ENCODE peak calls at places on chromosomes 6 and 20, in six cellular contexts. One of them, this sample, is unnamed.

GRCh38 chr6:37759221-37760154 is 60.0 kb upstream of the ZFAND3 start:
- DNase-seq in lower leg skin: no peak
- DNase-seq in uterus: no peak
- DNase-seq in PC-9: no peak
- DNase-seq in coronary artery: no peak
- DNase-seq in epithelial cell of esophagus: peak; percentile 33
- DNase-seq in this sample: no peak

GRCh38 chr6:39140556-39141191 is 25.7 kb upstream of the SAYSD1 start:
- DNase-seq in lower leg skin: no peak
- DNase-seq in uterus: peak; percentile 14
- DNase-seq in PC-9: no peak
- DNase-seq in coronary artery: no peak
- DNase-seq in epithelial cell of esophagus: no peak
- DNase-seq in this sample: no peak

GRCh38 chr20:4508773-4509172 is 212.9 kb upstream of the PRND start:
- DNase-seq in lower leg skin: no peak
- DNase-seq in uterus: no peak
- DNase-seq in PC-9: no peak
- DNase-seq in coronary artery: no peak
- DNase-seq in epithelial cell of esophagus: peak; percentile 26
- DNase-seq in this sample: no peak

GRCh38 chr6:133542056-133542821 is 301.1 kb downstream of the EYA4 start:
- DNase-seq in lower leg skin: no peak
- DNase-seq in uterus: no peak
- DNase-seq in PC-9: no peak
- DNase-seq in coronary artery: no peak
- DNase-seq in epithelial cell of esophagus: peak; percentile 29
- DNase-seq in this sample: no peak

GRCh38 chr6:36318690-36319435 is 17.8 kb downstream of the BNIP5 start:
- DNase-seq in lower leg skin: no peak
- DNase-seq in uterus: no peak
- DNase-seq in PC-9: no peak
- DNase-seq in coronary artery: no peak
- DNase-seq in epithelial cell of esophagus: no peak
- DNase-seq in this sample: no peak

GRCh38 chr6:78598966-78599365 is 268.4 kb upstream of the IRAK1BP1 start:
- DNase-seq in lower leg skin: no peak
- DNase-seq in uterus: peak; percentile 43
- DNase-seq in PC-9: peak; percentile 79
- DNase-seq in coronary artery: no peak
- DNase-seq in epithelial cell of esophagus: peak; percentile 99
- DNase-seq in this sample: peak; percentile 92

GRCh38 chr6:17360564-17360963 is 32.8 kb upstream of the CAP2 start:
- DNase-seq in lower leg skin: no peak
- DNase-seq in uterus: no peak
- DNase-seq in PC-9: no peak
- DNase-seq in coronary artery: no peak
- DNase-seq in epithelial cell of esophagus: no peak
- DNase-seq in this sample: no peak

GRCh38 chr20:63652192-63652980 is 838 bp downstream of the STMN3 start:
- DNase-seq in lower leg skin: no peak
- DNase-seq in uterus: no peak
- DNase-seq in PC-9: no peak
- DNase-seq in coronary artery: no peak
- DNase-seq in epithelial cell of esophagus: no peak
- DNase-seq in this sample: no peak

GRCh38 chr6:15274696-15275387 is 29.0 kb downstream of the JARID2 start:
- DNase-seq in lower leg skin: no peak
- DNase-seq in uterus: no peak
- DNase-seq in PC-9: no peak
- DNase-seq in coronary artery: no peak
- DNase-seq in epithelial cell of esophagus: no peak
- DNase-seq in this sample: peak; percentile 49

GRCh38 chr6:54907316-54907715 is 60.7 kb downstream of the FAM83B start:
- DNase-seq in lower leg skin: no peak
- DNase-seq in uterus: no peak
- DNase-seq in PC-9: no peak
- DNase-seq in coronary artery: no peak
- DNase-seq in epithelial cell of esophagus: no peak
- DNase-seq in this sample: no peak

GRCh38 chr6:132919476-132919875 is 105.1 kb downstream of the RPS12 start:
- DNase-seq in lower leg skin: peak; percentile 42
- DNase-seq in uterus: peak; percentile 61
- DNase-seq in PC-9: peak; percentile 71
- DNase-seq in coronary artery: no peak
- DNase-seq in epithelial cell of esophagus: peak; percentile 64
- DNase-seq in this sample: peak; percentile 96

GRCh38 chr6:27667651-27668441 is 194.9 kb upstream of the ZNF184 start:
- DNase-seq in lower leg skin: no peak
- DNase-seq in uterus: no peak
- DNase-seq in PC-9: peak; percentile 25
- DNase-seq in coronary artery: no peak
- DNase-seq in epithelial cell of esophagus: peak; percentile 44
- DNase-seq in this sample: peak; percentile 19

GRCh38 chr6:33623895-33624381 is 2.8 kb downstream of the ITPR3 start:
- DNase-seq in lower leg skin: no peak
- DNase-seq in uterus: no peak
- DNase-seq in PC-9: no peak
- DNase-seq in coronary artery: no peak
- DNase-seq in epithelial cell of esophagus: no peak
- DNase-seq in this sample: no peak

GRCh38 chr6:16154904-16155303 is 26.0 kb downstream of the MYLIP start:
- DNase-seq in lower leg skin: peak; percentile 39
- DNase-seq in uterus: no peak
- DNase-seq in PC-9: no peak
- DNase-seq in coronary artery: no peak
- DNase-seq in epithelial cell of esophagus: peak; percentile 67
- DNase-seq in this sample: peak; percentile 86

GRCh38 chr6:168083142-168083885 is 4.3 kb upstream of the FRMD1 start:
- DNase-seq in lower leg skin: no peak
- DNase-seq in uterus: no peak
- DNase-seq in PC-9: no peak
- DNase-seq in coronary artery: no peak
- DNase-seq in epithelial cell of esophagus: no peak
- DNase-seq in this sample: no peak

GRCh38 chr20:47348539-47349142 is 7.9 kb downstream of the ZMYND8 start:
- DNase-seq in lower leg skin: no peak
- DNase-seq in uterus: no peak
- DNase-seq in PC-9: no peak
- DNase-seq in coronary artery: no peak
- DNase-seq in epithelial cell of esophagus: no peak
- DNase-seq in this sample: no peak

GRCh38 chr6:94045473-94045872 is 626.1 kb upstream of the EPHA7 start:
- DNase-seq in lower leg skin: no peak
- DNase-seq in uterus: no peak
- DNase-seq in PC-9: no peak
- DNase-seq in coronary artery: no peak
- DNase-seq in epithelial cell of esophagus: no peak
- DNase-seq in this sample: no peak

GRCh38 chr6:170038717-170039116 is 252.2 kb downstream of the DLL1 start:
- DNase-seq in lower leg skin: no peak
- DNase-seq in uterus: no peak
- DNase-seq in PC-9: no peak
- DNase-seq in coronary artery: peak; percentile 54
- DNase-seq in epithelial cell of esophagus: no peak
- DNase-seq in this sample: no peak

GRCh38 chr20:3820048-3820900 is at the start of gene AP5S1:
- DNase-seq in lower leg skin: peak; percentile 96
- DNase-seq in uterus: peak; percentile 98
- DNase-seq in PC-9: peak; percentile 95
- DNase-seq in coronary artery: peak; percentile 97
- DNase-seq in epithelial cell of esophagus: peak; percentile 97
- DNase-seq in this sample: peak; percentile 96

GRCh38 chr6:11143394-11144371 is 32.2 kb upstream of the ERVFRD-1 start:
- DNase-seq in lower leg skin: peak; percentile 90
- DNase-seq in uterus: peak; percentile 61
- DNase-seq in PC-9: peak; percentile 73
- DNase-seq in coronary artery: no peak
- DNase-seq in epithelial cell of esophagus: peak; percentile 99
- DNase-seq in this sample: peak; percentile 94

GRCh38 chr6:84052204-84052882 is 18.8 kb downstream of the MRAP2 start:
- DNase-seq in lower leg skin: no peak
- DNase-seq in uterus: no peak
- DNase-seq in PC-9: peak; percentile 5
- DNase-seq in coronary artery: peak; percentile 79
- DNase-seq in epithelial cell of esophagus: peak; percentile 24
- DNase-seq in this sample: peak; percentile 68

GRCh38 chr20:31841928-31842327 is 3.5 kb downstream of the FOXS1 start:
- DNase-seq in lower leg skin: no peak
- DNase-seq in uterus: peak; percentile 43
- DNase-seq in PC-9: peak; percentile 92
- DNase-seq in coronary artery: peak; percentile 88
- DNase-seq in epithelial cell of esophagus: peak; percentile 17
- DNase-seq in this sample: peak; percentile 56

GRCh38 chr20:50433001-50433400 is 77.2 kb upstream of the PTPN1 start:
- DNase-seq in lower leg skin: no peak
- DNase-seq in uterus: no peak
- DNase-seq in PC-9: no peak
- DNase-seq in coronary artery: no peak
- DNase-seq in epithelial cell of esophagus: no peak
- DNase-seq in this sample: no peak

GRCh38 chr6:155126727-155127439 is 131.8 kb downstream of the TIAM2 start:
- DNase-seq in lower leg skin: no peak
- DNase-seq in uterus: no peak
- DNase-seq in PC-9: peak; percentile 78
- DNase-seq in coronary artery: no peak
- DNase-seq in epithelial cell of esophagus: peak; percentile 75
- DNase-seq in this sample: peak; percentile 77

GRCh38 chr6:160421854-160422253 is 73.7 kb downstream of the SLC22A3 start:
- DNase-seq in lower leg skin: no peak
- DNase-seq in uterus: peak; percentile 69
- DNase-seq in PC-9: no peak
- DNase-seq in coronary artery: peak; percentile 83
- DNase-seq in epithelial cell of esophagus: no peak
- DNase-seq in this sample: peak; percentile 52

GRCh38 chr6:124234806-124235205 is 431.1 kb downstream of the NKAIN2 start:
- DNase-seq in lower leg skin: no peak
- DNase-seq in uterus: no peak
- DNase-seq in PC-9: no peak
- DNase-seq in coronary artery: no peak
- DNase-seq in epithelial cell of esophagus: no peak
- DNase-seq in this sample: no peak

GRCh38 chr6:168281826-168282225 is 37.8 kb downstream of the DACT2 start:
- DNase-seq in lower leg skin: no peak
- DNase-seq in uterus: no peak
- DNase-seq in PC-9: no peak
- DNase-seq in coronary artery: no peak
- DNase-seq in epithelial cell of esophagus: no peak
- DNase-seq in this sample: no peak

GRCh38 chr20:1177680-1178079 is 7.1 kb downstream of the TMEM74B start:
- DNase-seq in lower leg skin: no peak
- DNase-seq in uterus: no peak
- DNase-seq in PC-9: peak; percentile 24
- DNase-seq in coronary artery: no peak
- DNase-seq in epithelial cell of esophagus: peak; percentile 25
- DNase-seq in this sample: peak; percentile 12
- TF ChIP-seq CTCF in lower leg skin: no peak
- TF ChIP-seq CTCF in uterus: no peak
- TF ChIP-seq CTCF in PC-9: no peak
- TF ChIP-seq CTCF in coronary artery: no peak
- TF ChIP-seq CTCF in epithelial cell of esophagus: no peak
- TF ChIP-seq CTCF in this sample: no peak

DNA sequence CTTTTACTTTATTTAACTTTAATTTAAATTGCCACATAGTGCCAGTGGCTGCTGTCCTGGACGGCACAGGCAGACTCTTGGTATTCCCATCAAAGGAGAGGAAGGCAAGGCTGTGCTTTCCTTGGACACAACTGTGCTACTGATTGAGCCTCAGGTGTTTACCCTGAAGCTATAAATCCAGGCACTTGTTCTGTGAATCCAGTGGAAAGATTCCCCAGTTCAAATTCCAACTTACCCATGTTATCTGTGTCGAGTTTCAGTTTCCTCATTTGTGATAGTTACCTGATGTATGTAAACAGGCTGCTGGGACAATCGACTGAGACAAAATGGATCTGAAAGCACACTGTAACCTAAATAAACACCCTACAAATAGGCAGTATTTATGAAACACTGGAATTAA is 57.2 kb downstream of the PLAGL1 start:
- DNase-seq in lower leg skin: no peak
- DNase-seq in uterus: no peak
- DNase-seq in PC-9: no peak
- DNase-seq in coronary artery: no peak
- DNase-seq in epithelial cell of esophagus: no peak
- DNase-seq in this sample: no peak
- H3K4me3 ChIP-seq in lower leg skin: no peak overlapping the region
- H3K4me3 ChIP-seq in uterus: no peak overlapping the region
- H3K4me3 ChIP-seq in PC-9: no peak overlapping the region
- H3K4me3 ChIP-seq in coronary artery: no peak overlapping the region
- H3K4me3 ChIP-seq in epithelial cell of esophagus: no peak overlapping the region
- H3K4me3 ChIP-seq in this sample: no peak overlapping the region

GRCh38 chr20:24148372-24148771 is 159.8 kb upstream of the GGTLC1 start:
- DNase-seq in lower leg skin: no peak
- DNase-seq in uterus: no peak
- DNase-seq in PC-9: no peak
- DNase-seq in coronary artery: no peak
- DNase-seq in epithelial cell of esophagus: no peak
- DNase-seq in this sample: no peak

GRCh38 chr20:24151621-24152020 is 163.0 kb upstream of the GGTLC1 start:
- DNase-seq in lower leg skin: no peak
- DNase-seq in uterus: no peak
- DNase-seq in PC-9: no peak
- DNase-seq in coronary artery: no peak
- DNase-seq in epithelial cell of esophagus: no peak
- DNase-seq in this sample: no peak

GRCh38 chr20:24149175-24149574 is 160.6 kb upstream of the GGTLC1 start:
- DNase-seq in lower leg skin: no peak
- DNase-seq in uterus: no peak
- DNase-seq in PC-9: no peak
- DNase-seq in coronary artery: no peak
- DNase-seq in epithelial cell of esophagus: peak; percentile 16
- DNase-seq in this sample: no peak

GRCh38 chr20:24150406-24150805 is 161.8 kb upstream of the GGTLC1 start:
- DNase-seq in lower leg skin: no peak
- DNase-seq in uterus: no peak
- DNase-seq in PC-9: no peak
- DNase-seq in coronary artery: no peak
- DNase-seq in epithelial cell of esophagus: no peak
- DNase-seq in this sample: no peak

DNA sequence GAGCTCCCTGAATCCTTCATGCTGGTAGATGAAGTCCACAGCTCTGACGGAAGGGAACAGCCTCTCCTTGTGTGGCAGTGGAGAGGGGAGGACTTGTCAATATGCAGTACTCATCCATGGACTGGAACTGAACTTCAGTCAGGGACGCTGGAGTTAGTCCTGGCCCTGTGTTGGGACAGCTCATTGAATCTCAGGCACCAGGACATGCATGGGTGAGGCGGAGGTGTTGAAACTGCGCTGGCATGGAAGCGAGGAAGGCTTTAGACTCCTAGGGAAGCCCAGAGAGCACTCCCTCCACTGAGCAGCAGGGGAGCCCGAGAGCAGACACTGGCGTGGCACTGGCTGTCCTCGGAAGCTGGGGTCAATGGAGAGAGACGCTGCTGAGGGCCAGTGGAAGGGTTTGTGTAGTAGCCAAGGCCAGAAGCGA is 161.3 kb upstream of the GGTLC1 start:
- DNase-seq in lower leg skin: no peak
- DNase-seq in uterus: no peak
- DNase-seq in PC-9: no peak
- DNase-seq in coronary artery: no peak
- DNase-seq in epithelial cell of esophagus: no peak
- DNase-seq in this sample: no peak
- TF ChIP-seq CTCF in lower leg skin: no peak
- TF ChIP-seq CTCF in uterus: no peak
- TF ChIP-seq CTCF in PC-9: no peak
- TF ChIP-seq CTCF in coronary artery: no peak
- TF ChIP-seq CTCF in epithelial cell of esophagus: peak; percentile 57
- TF ChIP-seq CTCF in this sample: peak; percentile 12

GRCh38 chr6:3231213-3232016 is 4.0 kb upstream of the TUBB2B start:
- DNase-seq in lower leg skin: peak; percentile 73
- DNase-seq in uterus: peak; percentile 83
- DNase-seq in PC-9: peak; percentile 16
- DNase-seq in coronary artery: peak; percentile 79
- DNase-seq in epithelial cell of esophagus: peak; percentile 52
- DNase-seq in this sample: peak; percentile 54
- H3K4me3 ChIP-seq in lower leg skin: peak overlapping the region; percentile 47
- H3K4me3 ChIP-seq in uterus: peak overlapping the region; percentile 39
- H3K4me3 ChIP-seq in PC-9: no peak overlapping the region
- H3K4me3 ChIP-seq in coronary artery: peak overlapping the region; percentile 75
- H3K4me3 ChIP-seq in epithelial cell of esophagus: peak overlapping the region; percentile 46
- H3K4me3 ChIP-seq in this sample: peak overlapping the region; percentile 51